ENCODE peak calls at places on chromosome 5, in five cellular contexts. H is H1, K is NT2/D1, Z is GM12878, C is HEK293T. L is an unnamed sample.

GRCh38 chr5:3321923-3322322 is 273.7 kb upstream of the IRX1 start:
- DNase-seq in H (no peak), Z (no peak), C (no peak), K (no peak), L (no peak)

GRCh38 chr5:34930527-34930844 is 1.1 kb downstream of the DNAJC21 start:
- DNase-seq in H (no peak), C (no peak), Z (no peak), K (no peak), L (no peak)

GRCh38 chr5:80124519-80124918 is 89.4 kb downstream of the THBS4 start:
- DNase-seq in Z (no peak), H (no peak), K (no peak), C (no peak), L (no peak)

GRCh38 chr5:119343766-119344165 is 12.1 kb upstream of the TNFAIP8 start:
- DNase-seq in C (no peak), H (no peak), Z (peak), K (no peak), L (no peak)

GRCh38 chr5:179121667-179122111 is 61.5 kb downstream of the ZNF354C start:
- DNase-seq in Z (no peak), H (no peak), K (no peak), C (no peak), L (no peak)

GRCh38 chr5:127076730-127077129 is 3.4 kb upstream of the C5orf63 start:
- DNase-seq in Z (no peak), K (no peak), C (no peak), H (no peak), L (no peak)

GRCh38 chr5:159504106-159504856 is 174.0 kb upstream of the IL12B start:
- DNase-seq in H (no peak), K (no peak), C (no peak), Z (no peak), L (no peak)

GRCh38 chr5:126422994-126423788 is at the start of gene GRAMD2B:
- DNase-seq in K (peak), C (no peak), Z (peak), H (peak), L (peak)

GRCh38 chr5:125196479-125197183 is 450.2 kb upstream of the ZNF608 start:
- DNase-seq in C (no peak), Z (no peak), H (no peak), K (no peak), L (no peak)

GRCh38 chr5:10875201-10875768 is 114.3 kb upstream of the DAP start:
- DNase-seq in H (no peak), K (no peak), Z (no peak), C (no peak), L (no peak)

GRCh38 chr5:25544652-25545249 is 900.0 kb upstream of the CDH10 start:
- DNase-seq in K (peak), C (peak), Z (peak), H (peak), L (peak)

GRCh38 chr5:61362796-61363364 is 30.8 kb downstream of the ZSWIM6 start:
- DNase-seq in Z (no peak), C (peak), K (no peak), H (no peak), L (no peak)

GRCh38 chr5:105752801-105753200 is 1917.9 kb downstream of the EFNA5 start:
- DNase-seq in C (no peak), Z (no peak), K (no peak), H (no peak), L (no peak)

GRCh38 chr5:56142620-56143431 is 90.3 kb downstream of the ANKRD55 start:
- DNase-seq in H (no peak), K (no peak), Z (peak), C (no peak), L (no peak)

GRCh38 chr5:170297589-170298462 is at the start of gene LCP2:
- DNase-seq in C (no peak), K (no peak), Z (no peak), H (no peak), L (no peak)

GRCh38 chr5:64074533-64074932 is 91.1 kb upstream of the RNF180 start:
- DNase-seq in C (peak), H (no peak), K (peak), Z (no peak), L (peak)

GRCh38 chr5:57862471-57863282 is 380.1 kb upstream of the ACTBL2 start:
- DNase-seq in C (no peak), K (no peak), H (no peak), Z (no peak), L (no peak)

GRCh38 chr5:31232273-31232888 is 38.9 kb downstream of the CDH6 start:
- DNase-seq in C (peak), H (peak), Z (no peak), K (peak), L (peak)

GRCh38 chr5:54669285-54669684 is 151.7 kb downstream of the SNX18 start:
- DNase-seq in Z (no peak), K (no peak), H (no peak), C (no peak), L (no peak)

GRCh38 chr5:122165574-122166021 is 36.3 kb downstream of the ZNF474 start:
- DNase-seq in Z (no peak), C (no peak), H (no peak), K (no peak), L (peak)

GRCh38 chr5:126166368-126166767 is 256.8 kb upstream of the GRAMD2B start:
- DNase-seq in K (no peak), H (no peak), C (no peak), Z (no peak), L (no peak)

GRCh38 chr5:126809932-126810331 is 33.0 kb downstream of the LMNB1 start:
- DNase-seq in K (no peak), C (no peak), Z (no peak), H (no peak), L (no peak)

GRCh38 chr5:168879929-168880328 is 300.8 kb upstream of the PANK3 start:
- DNase-seq in K (no peak), C (no peak), Z (peak), H (no peak), L (no peak)

GRCh38 chr5:40134883-40135520 is 544.7 kb upstream of the PTGER4 start:
- DNase-seq in K (no peak), Z (no peak), C (no peak), H (no peak), L (no peak)

GRCh38 chr5:133820516-133820915 is 147.9 kb downstream of the C5orf15 start:
- DNase-seq in C (no peak), K (no peak), Z (no peak), H (no peak), L (no peak)

DNA sequence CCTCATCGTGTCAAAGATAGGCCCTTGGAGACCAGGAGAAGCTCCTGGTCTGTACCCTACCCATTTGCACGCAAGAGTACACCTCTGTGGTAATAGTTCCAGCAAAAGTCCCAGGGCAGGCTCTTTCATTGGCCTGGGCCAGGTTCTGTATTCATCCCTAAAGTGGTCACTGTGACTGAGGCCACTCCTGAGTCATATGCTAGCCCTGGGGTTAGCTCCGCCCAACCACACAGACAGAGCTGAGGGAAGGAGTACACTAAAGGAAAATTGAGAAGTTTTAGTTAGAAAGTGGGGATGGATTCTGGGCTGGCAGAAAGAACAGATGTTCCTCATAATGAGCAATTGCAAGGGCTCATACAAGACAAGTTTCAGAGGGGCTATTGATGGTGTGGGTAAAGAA is 206.7 kb downstream of the ARHGAP26 start:
- DNase-seq in Z (no peak), H (no peak), C (no peak), K (no peak), L (no peak)
- TF ChIP-seq SUZ12 in Z (no peak), H (no peak), C (no peak), K (no peak), L (no peak)

GRCh38 chr5:78758169-78758839 is 109.7 kb upstream of the LHFPL2 start:
- DNase-seq in K (no peak), C (no peak), H (no peak), Z (peak), L (peak)
- TF ChIP-seq SUZ12 in K (no peak), C (no peak), H (no peak), Z (no peak), L (no peak)

GRCh38 chr5:151155777-151156731 is 1.5 kb downstream of the ANXA6 start:
- DNase-seq in Z (no peak), C (no peak), K (no peak), H (no peak), L (peak)
- TF ChIP-seq SUZ12 in Z (no peak), C (no peak), K (no peak), H (no peak), L (no peak)

GRCh38 chr5:153233933-153234332 is 256.5 kb upstream of the GRIA1 start:
- DNase-seq in H (no peak), Z (no peak), C (no peak), K (no peak), L (no peak)
- TF ChIP-seq SUZ12 in H (no peak), Z (no peak), C (no peak), K (no peak), L (no peak)

GRCh38 chr5:156361451-156362109 is 34.6 kb downstream of the SGCD start:
- DNase-seq in H (no peak), Z (no peak), C (no peak), K (no peak), L (no peak)

GRCh38 chr5:156367602-156368001 is 40.6 kb downstream of the SGCD start:
- DNase-seq in C (no peak), K (no peak), Z (no peak), H (no peak), L (peak)

DNA sequence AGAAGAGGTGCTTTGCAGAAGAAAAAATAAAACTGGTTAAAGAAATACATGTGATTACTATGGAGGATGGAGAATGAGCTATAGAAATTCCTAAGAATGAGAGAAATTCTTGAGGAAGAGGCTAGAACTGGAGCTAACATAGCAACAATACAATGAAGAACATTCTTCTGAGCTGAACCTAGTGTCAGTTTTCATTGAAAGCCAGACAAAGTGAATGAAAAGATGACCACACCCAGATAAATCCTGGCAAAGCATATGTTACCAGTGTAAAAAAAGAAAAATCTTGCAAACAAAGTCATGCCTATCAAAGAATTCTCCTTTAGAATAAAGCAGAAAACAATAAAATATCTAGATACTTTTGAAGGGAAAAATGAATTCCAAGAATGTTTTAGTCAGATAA is 39.6 kb downstream of the SGCD start:
- DNase-seq in C (no peak), K (no peak), Z (no peak), H (no peak), L (no peak)
- TF ChIP-seq SUZ12 in C (no peak), K (no peak), Z (no peak), H (no peak), L (no peak)

DNA sequence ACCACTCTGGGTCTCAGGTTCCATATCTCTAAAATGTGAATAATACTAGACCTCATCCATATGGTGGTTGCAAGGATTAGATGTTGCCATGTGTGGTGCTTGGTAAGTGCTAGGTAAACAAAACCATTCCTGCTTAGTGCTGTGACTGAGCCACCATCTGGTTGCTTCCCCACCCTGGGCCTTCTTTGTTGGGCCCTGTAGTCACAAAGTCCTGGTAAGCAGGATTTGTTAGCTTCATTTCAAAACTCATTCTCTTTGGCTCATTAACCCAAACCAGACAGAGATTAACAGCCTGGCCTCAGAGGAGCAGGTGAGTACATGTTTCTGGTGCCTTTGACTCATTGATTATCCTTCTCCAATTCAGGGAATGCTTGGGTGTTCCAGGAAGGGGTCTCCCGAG is 240.2 kb downstream of the ARHGAP26 start:
- DNase-seq in K (no peak), H (no peak), Z (no peak), C (no peak), L (no peak)
- TF ChIP-seq SUZ12 in K (no peak), H (no peak), Z (no peak), C (no peak), L (no peak)

GRCh38 chr5:37983463-37983862 is 143.6 kb upstream of the GDNF start:
- DNase-seq in H (no peak), K (no peak), Z (no peak), C (no peak), L (no peak)
- TF ChIP-seq SUZ12 in H (no peak), K (no peak), Z (no peak), C (no peak), L (no peak)

GRCh38 chr5:177494356-177495195 is 2.8 kb downstream of the PDLIM7 start:
- DNase-seq in C (no peak), H (peak), Z (no peak), K (peak), L (peak)
- TF ChIP-seq SUZ12 in C (no peak), H (no peak), Z (no peak), K (no peak), L (no peak)

DNA sequence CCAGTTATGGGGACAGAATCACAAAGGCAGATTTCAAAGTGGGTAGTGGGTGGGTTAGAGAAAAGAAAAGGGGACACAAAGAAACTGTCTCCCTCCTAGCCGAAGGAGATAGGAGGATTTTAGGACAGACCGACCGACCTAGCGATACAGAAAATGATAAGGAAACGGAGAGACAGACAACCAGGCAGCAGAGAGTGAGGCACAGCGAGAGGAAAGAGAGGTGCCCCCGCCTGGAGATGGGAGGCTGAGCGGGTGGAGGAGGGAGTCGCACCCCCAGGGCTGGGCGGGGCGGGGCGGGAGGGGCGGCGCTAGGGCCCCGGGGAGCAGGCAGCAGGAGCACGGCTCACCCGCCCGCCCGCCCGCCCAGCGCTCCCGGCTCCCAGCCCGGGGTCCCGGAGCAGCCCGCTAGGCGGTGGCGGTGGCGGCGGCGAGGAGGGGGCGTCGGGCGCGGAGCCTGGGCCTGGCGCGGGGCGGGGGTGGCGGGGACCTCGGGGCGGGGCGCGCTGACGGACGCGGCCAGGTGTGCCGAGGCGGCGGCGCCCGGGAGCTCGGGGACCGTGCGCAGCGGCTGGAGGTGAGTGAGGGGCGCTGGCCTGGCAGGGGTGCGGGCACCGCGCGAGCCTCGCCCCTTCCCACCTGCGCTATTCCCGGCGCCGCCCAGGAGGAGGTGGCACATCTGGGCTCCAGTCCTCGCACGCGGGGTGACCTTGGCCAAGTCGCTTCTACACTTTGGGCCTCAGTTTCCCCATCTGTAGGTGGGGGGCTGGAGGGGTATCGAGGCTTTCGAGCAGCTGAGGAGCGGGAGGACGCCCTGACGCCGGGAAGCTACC is 15.9 kb upstream of the SYNPO start:
- DNase-seq in K (no peak), H (no peak), Z (no peak), C (peak), L (no peak)
- TF ChIP-seq SUZ12 in K (no peak), H (no peak), Z (no peak), C (no peak), L (no peak)

GRCh38 chr5:59756373-59757035 is 137.0 kb downstream of the PDE4D start:
- DNase-seq in H (no peak), C (no peak), Z (no peak), K (no peak), L (peak)
- TF ChIP-seq SUZ12 in H (no peak), C (no peak), Z (no peak), K (no peak), L (no peak)

L was measured in HepG2.